ENCODE peak calls at places on chromosomes 13 and 19, in nine cellular contexts. G is KBM-7; M is H4; N is neuronal stem cell; Y is DMS53; W is stimulated activated CD4-positive, alpha-beta T cell treated with anti-CD3 and anti-CD28 coated beads, TNF-alpha, amount 100 ng/mL, for 1 hour; T is MG63; F is iris pigment epithelial cell; U is stimulated activated CD8-positive, alpha-beta memory T cell treated with anti-CD3 and anti-CD28 coated beads, Interleukin-2, amount 100 ng/mL, for 48 hours. A is an unnamed sample.

GRCh38 chr13:95754069-95754468 is 77.1 kb downstream of the DNAJC3 start:
- DNase-seq in G (peak; percentile 30), M (no peak), N (no peak), Y (no peak), W (no peak), T (peak; percentile 29), F (no peak), U (no peak), A (no peak)

GRCh38 chr13:102863590-102863989 is 17.8 kb downstream of the ERCC5 start:
- DNase-seq in G (no peak), M (no peak), N (no peak), Y (no peak), W (no peak), T (no peak), F (no peak), U (no peak), A (no peak)

GRCh38 chr13:98298599-98298998 is 121.5 kb upstream of the RNF113B start:
- DNase-seq in G (no peak), M (no peak), N (no peak), Y (no peak), W (no peak), T (no peak), F (no peak), U (no peak), A (no peak)

GRCh38 chr19:30046522-30046921 is 104.5 kb downstream of the URI1 start:
- DNase-seq in G (peak; percentile 54), M (no peak), N (no peak), Y (peak; percentile 48), W (no peak), T (no peak), F (peak; percentile 35), U (no peak), A (no peak)

GRCh38 chr13:25171517-25172302 is at the start of gene AMER2:
- DNase-seq in G (no peak), M (no peak), N (peak; percentile 57), Y (peak; percentile 81), W (no peak), T (peak; percentile 16), F (peak; percentile 7), U (no peak), A (no peak)

GRCh38 chr13:21663197-21663596 is 7.7 kb upstream of the FGF9 start:
- DNase-seq in G (no peak), M (peak; percentile 61), N (no peak), Y (peak; percentile 97), W (no peak), T (no peak), F (no peak), U (no peak), A (no peak)

GRCh38 chr13:53064721-53065120 is 36.1 kb downstream of the OLFM4 start:
- DNase-seq in G (no peak), M (no peak), N (no peak), Y (no peak), W (no peak), T (no peak), F (no peak), U (no peak), A (no peak)

GRCh38 chr19:8209965-8210659 is 942 bp downstream of the CERS4 start:
- DNase-seq in G (no peak), M (no peak), N (no peak), Y (no peak), W (no peak), T (no peak), F (no peak), U (no peak), A (no peak)

GRCh38 chr13:111907341-111907880 is 159.5 kb upstream of the SOX1 start:
- DNase-seq in G (no peak), M (no peak), N (no peak), Y (no peak), W (no peak), T (no peak), F (no peak), U (no peak), A (no peak)

GRCh38 chr13:109012115-109012514 is 382.7 kb downstream of the MYO16 start:
- DNase-seq in G (no peak), M (no peak), N (no peak), Y (no peak), W (no peak), T (no peak), F (no peak), U (no peak), A (no peak)

GRCh38 chr19:55593096-55593772 is 6.1 kb downstream of the FIZ1 start:
- DNase-seq in G (no peak), M (no peak), N (no peak), Y (no peak), W (no peak), T (no peak), F (no peak), U (no peak), A (no peak)

GRCh38 chr19:29524912-29525870 is 603 bp upstream of the VSTM2B start:
- DNase-seq in G (no peak), M (no peak), N (peak; percentile 38), Y (no peak), W (no peak), T (no peak), F (no peak), U (no peak), A (no peak)

GRCh38 chr19:4581381-4582111 is 22.1 kb upstream of the SEMA6B start:
- DNase-seq in G (no peak), M (no peak), N (peak; percentile 57), Y (peak; percentile 51), W (no peak), T (no peak), F (no peak), U (no peak), A (no peak)

GRCh38 chr19:29547361-29547960 is 21.7 kb downstream of the VSTM2B start:
- DNase-seq in G (no peak), M (no peak), N (no peak), Y (no peak), W (no peak), T (no peak), F (no peak), U (no peak), A (peak; percentile 12)

GRCh38 chr13:96821971-96822370 is 172.3 kb downstream of the OXGR1 start:
- DNase-seq in G (no peak), M (no peak), N (no peak), Y (no peak), W (no peak), T (no peak), F (no peak), U (no peak), A (no peak)

GRCh38 chr19:51689751-51690358 is 3.3 kb upstream of the SPACA6 start:
- DNase-seq in G (no peak), M (peak; percentile 48), N (peak; percentile 68), Y (no peak), W (no peak), T (peak; percentile 47), F (peak; percentile 56), U (no peak), A (no peak)

GRCh38 chr19:15104411-15104810 is 2.8 kb upstream of the SYDE1 start:
- DNase-seq in G (no peak), M (no peak), N (no peak), Y (no peak), W (no peak), T (no peak), F (no peak), U (no peak), A (no peak)

GRCh38 chr13:57627663-57628062 is 3.9 kb upstream of the PCDH17 start:
- DNase-seq in G (peak; percentile 44), M (peak; percentile 18), N (no peak), Y (peak; percentile 53), W (no peak), T (no peak), F (peak; percentile 25), U (no peak), A (no peak)

GRCh38 chr19:48510421-48511268 is 990 bp downstream of the LMTK3 start:
- DNase-seq in G (peak; percentile 43), M (peak; percentile 62), N (no peak), Y (peak; percentile 83), W (peak; percentile 56), T (peak; percentile 58), F (peak; percentile 44), U (peak; percentile 62), A (peak; percentile 57)

GRCh38 chr13:40220299-40220935 is 446.0 kb downstream of the FOXO1 start:
- DNase-seq in G (no peak), M (no peak), N (no peak), Y (no peak), W (no peak), T (no peak), F (peak; percentile 93), U (no peak), A (no peak)

GRCh38 chr13:49436890-49437289 is 7.0 kb downstream of the CAB39L start:
- DNase-seq in G (peak; percentile 34), M (no peak), N (no peak), Y (peak; percentile 22), W (no peak), T (peak; percentile 8), F (peak; percentile 54), U (no peak), A (peak; percentile 69)

GRCh38 chr13:109816112-109816978 is 30.0 kb upstream of the IRS2 start:
- DNase-seq in G (no peak), M (no peak), N (no peak), Y (peak; percentile 1), W (no peak), T (peak; percentile 54), F (no peak), U (no peak), A (no peak)

GRCh38 chr19:45506991-45507863 is at the start of gene VASP:
- DNase-seq in G (peak; percentile 96), M (peak; percentile 83), N (peak; percentile 59), Y (peak; percentile 91), W (peak; percentile 80), T (peak; percentile 92), F (peak; percentile 92), U (peak; percentile 85), A (peak; percentile 92)